ENCODE peak calls at places on chromosomes 2 and 18, in nine cellular contexts. One of them, this sample, is unnamed.

GRCh38 chr2:61970807-61971556 is 65.5 kb downstream of the COMMD1 start:
- DNase-seq in OCI-M1: no peak
- DNase-seq in stimulated activated CD4-positive, alpha-beta T cell treated with anti-CD3 and anti-CD28 coated beads, Interleukin-4, amount 100 ng/mL, for 24 hours: no peak
- DNase-seq in CD4-positive, alpha-beta T cell: no peak
- DNase-seq in germinal center: no peak
- DNase-seq in NCI-H2107: no peak
- DNase-seq in central memory CD4-positive, alpha-beta T cell: no peak
- DNase-seq in NCI-H2081: no peak
- DNase-seq in mammary epithelial cell: peak; percentile 76
- DNase-seq in this sample: no peak

GRCh38 chr18:37248281-37248680 is 317.3 kb downstream of the CELF4 start:
- DNase-seq in OCI-M1: no peak
- DNase-seq in stimulated activated CD4-positive, alpha-beta T cell treated with anti-CD3 and anti-CD28 coated beads, Interleukin-4, amount 100 ng/mL, for 24 hours: no peak
- DNase-seq in CD4-positive, alpha-beta T cell: no peak
- DNase-seq in germinal center: no peak
- DNase-seq in NCI-H2107: no peak
- DNase-seq in central memory CD4-positive, alpha-beta T cell: no peak
- DNase-seq in NCI-H2081: no peak
- DNase-seq in mammary epithelial cell: no peak
- DNase-seq in this sample: no peak

GRCh38 chr2:20400787-20401494 is 45.9 kb upstream of the RHOB start:
- DNase-seq in OCI-M1: no peak
- DNase-seq in stimulated activated CD4-positive, alpha-beta T cell treated with anti-CD3 and anti-CD28 coated beads, Interleukin-4, amount 100 ng/mL, for 24 hours: no peak
- DNase-seq in CD4-positive, alpha-beta T cell: no peak
- DNase-seq in germinal center: no peak
- DNase-seq in NCI-H2107: no peak
- DNase-seq in central memory CD4-positive, alpha-beta T cell: no peak
- DNase-seq in NCI-H2081: no peak
- DNase-seq in mammary epithelial cell: peak; percentile 24
- DNase-seq in this sample: no peak

GRCh38 chr2:103788875-103789715 is 1027.3 kb downstream of the TMEM182 start:
- DNase-seq in OCI-M1: no peak
- DNase-seq in stimulated activated CD4-positive, alpha-beta T cell treated with anti-CD3 and anti-CD28 coated beads, Interleukin-4, amount 100 ng/mL, for 24 hours: no peak
- DNase-seq in CD4-positive, alpha-beta T cell: no peak
- DNase-seq in germinal center: no peak
- DNase-seq in NCI-H2107: no peak
- DNase-seq in central memory CD4-positive, alpha-beta T cell: no peak
- DNase-seq in NCI-H2081: peak; percentile 9
- DNase-seq in mammary epithelial cell: no peak
- DNase-seq in this sample: peak; percentile 48

GRCh38 chr2:197498937-197499593 is 575 bp downstream of the HSPD1 start:
- DNase-seq in OCI-M1: peak; percentile 63
- DNase-seq in stimulated activated CD4-positive, alpha-beta T cell treated with anti-CD3 and anti-CD28 coated beads, Interleukin-4, amount 100 ng/mL, for 24 hours: peak; percentile 59
- DNase-seq in CD4-positive, alpha-beta T cell: peak; percentile 21
- DNase-seq in germinal center: peak; percentile 62
- DNase-seq in NCI-H2107: peak; percentile 20
- DNase-seq in central memory CD4-positive, alpha-beta T cell: peak; percentile 21
- DNase-seq in NCI-H2081: peak; percentile 46
- DNase-seq in mammary epithelial cell: peak; percentile 39
- DNase-seq in this sample: no peak

GRCh38 chr2:101873543-101873942 is 118.2 kb upstream of the IL1R2 start:
- DNase-seq in OCI-M1: no peak
- DNase-seq in stimulated activated CD4-positive, alpha-beta T cell treated with anti-CD3 and anti-CD28 coated beads, Interleukin-4, amount 100 ng/mL, for 24 hours: no peak
- DNase-seq in CD4-positive, alpha-beta T cell: no peak
- DNase-seq in germinal center: no peak
- DNase-seq in NCI-H2107: no peak
- DNase-seq in central memory CD4-positive, alpha-beta T cell: no peak
- DNase-seq in NCI-H2081: peak; percentile 0
- DNase-seq in mammary epithelial cell: no peak
- DNase-seq in this sample: no peak

GRCh38 chr18:21184396-21184996 is 57.5 kb upstream of the GREB1L start:
- DNase-seq in OCI-M1: no peak
- DNase-seq in stimulated activated CD4-positive, alpha-beta T cell treated with anti-CD3 and anti-CD28 coated beads, Interleukin-4, amount 100 ng/mL, for 24 hours: no peak
- DNase-seq in CD4-positive, alpha-beta T cell: no peak
- DNase-seq in germinal center: no peak
- DNase-seq in NCI-H2107: no peak
- DNase-seq in central memory CD4-positive, alpha-beta T cell: no peak
- DNase-seq in NCI-H2081: no peak
- DNase-seq in mammary epithelial cell: no peak
- DNase-seq in this sample: no peak

GRCh38 chr2:142750858-142751257 is 126.6 kb upstream of the KYNU start:
- DNase-seq in OCI-M1: no peak
- DNase-seq in stimulated activated CD4-positive, alpha-beta T cell treated with anti-CD3 and anti-CD28 coated beads, Interleukin-4, amount 100 ng/mL, for 24 hours: no peak
- DNase-seq in CD4-positive, alpha-beta T cell: no peak
- DNase-seq in germinal center: no peak
- DNase-seq in NCI-H2107: no peak
- DNase-seq in central memory CD4-positive, alpha-beta T cell: no peak
- DNase-seq in NCI-H2081: no peak
- DNase-seq in mammary epithelial cell: no peak
- DNase-seq in this sample: no peak

GRCh38 chr2:207812858-207813175 is 43.1 kb upstream of the FZD5 start:
- DNase-seq in OCI-M1: no peak
- DNase-seq in stimulated activated CD4-positive, alpha-beta T cell treated with anti-CD3 and anti-CD28 coated beads, Interleukin-4, amount 100 ng/mL, for 24 hours: no peak
- DNase-seq in CD4-positive, alpha-beta T cell: no peak
- DNase-seq in germinal center: no peak
- DNase-seq in NCI-H2107: no peak
- DNase-seq in central memory CD4-positive, alpha-beta T cell: no peak
- DNase-seq in NCI-H2081: no peak
- DNase-seq in mammary epithelial cell: no peak
- DNase-seq in this sample: no peak

GRCh38 chr2:37654932-37655331 is 16.5 kb downstream of the CDC42EP3 start:
- DNase-seq in OCI-M1: no peak
- DNase-seq in stimulated activated CD4-positive, alpha-beta T cell treated with anti-CD3 and anti-CD28 coated beads, Interleukin-4, amount 100 ng/mL, for 24 hours: no peak
- DNase-seq in CD4-positive, alpha-beta T cell: no peak
- DNase-seq in germinal center: peak; percentile 74
- DNase-seq in NCI-H2107: no peak
- DNase-seq in central memory CD4-positive, alpha-beta T cell: no peak
- DNase-seq in NCI-H2081: no peak
- DNase-seq in mammary epithelial cell: no peak
- DNase-seq in this sample: no peak

GRCh38 chr2:44100351-44100750 is 68.3 kb upstream of the PPM1B start:
- DNase-seq in OCI-M1: peak; percentile 81
- DNase-seq in stimulated activated CD4-positive, alpha-beta T cell treated with anti-CD3 and anti-CD28 coated beads, Interleukin-4, amount 100 ng/mL, for 24 hours: no peak
- DNase-seq in CD4-positive, alpha-beta T cell: no peak
- DNase-seq in germinal center: no peak
- DNase-seq in NCI-H2107: no peak
- DNase-seq in central memory CD4-positive, alpha-beta T cell: no peak
- DNase-seq in NCI-H2081: no peak
- DNase-seq in mammary epithelial cell: peak; percentile 86
- DNase-seq in this sample: no peak

GRCh38 chr2:68594674-68595492 is 48.5 kb upstream of the PROKR1 start:
- DNase-seq in OCI-M1: peak; percentile 59
- DNase-seq in stimulated activated CD4-positive, alpha-beta T cell treated with anti-CD3 and anti-CD28 coated beads, Interleukin-4, amount 100 ng/mL, for 24 hours: peak; percentile 55
- DNase-seq in CD4-positive, alpha-beta T cell: peak; percentile 42
- DNase-seq in germinal center: peak; percentile 40
- DNase-seq in NCI-H2107: no peak
- DNase-seq in central memory CD4-positive, alpha-beta T cell: peak; percentile 44
- DNase-seq in NCI-H2081: no peak
- DNase-seq in mammary epithelial cell: peak; percentile 25
- DNase-seq in this sample: no peak

GRCh38 chr2:172813314-172813888 is 77.8 kb downstream of the RAPGEF4 start:
- DNase-seq in OCI-M1: peak; percentile 45
- DNase-seq in stimulated activated CD4-positive, alpha-beta T cell treated with anti-CD3 and anti-CD28 coated beads, Interleukin-4, amount 100 ng/mL, for 24 hours: no peak
- DNase-seq in CD4-positive, alpha-beta T cell: no peak
- DNase-seq in germinal center: no peak
- DNase-seq in NCI-H2107: no peak
- DNase-seq in central memory CD4-positive, alpha-beta T cell: no peak
- DNase-seq in NCI-H2081: no peak
- DNase-seq in mammary epithelial cell: no peak
- DNase-seq in this sample: no peak

GRCh38 chr18:12657849-12658829 is at the start of gene SPIRE1:
- DNase-seq in OCI-M1: no peak
- DNase-seq in stimulated activated CD4-positive, alpha-beta T cell treated with anti-CD3 and anti-CD28 coated beads, Interleukin-4, amount 100 ng/mL, for 24 hours: peak; percentile 15
- DNase-seq in CD4-positive, alpha-beta T cell: peak; percentile 20
- DNase-seq in germinal center: peak; percentile 43
- DNase-seq in NCI-H2107: no peak
- DNase-seq in central memory CD4-positive, alpha-beta T cell: peak; percentile 26
- DNase-seq in NCI-H2081: peak; percentile 58
- DNase-seq in mammary epithelial cell: peak; percentile 64
- DNase-seq in this sample: no peak

GRCh38 chr2:41791523-41791922 is 256.3 kb upstream of the PKDCC start:
- DNase-seq in OCI-M1: peak; percentile 62
- DNase-seq in stimulated activated CD4-positive, alpha-beta T cell treated with anti-CD3 and anti-CD28 coated beads, Interleukin-4, amount 100 ng/mL, for 24 hours: no peak
- DNase-seq in CD4-positive, alpha-beta T cell: no peak
- DNase-seq in germinal center: peak; percentile 14
- DNase-seq in NCI-H2107: no peak
- DNase-seq in central memory CD4-positive, alpha-beta T cell: no peak
- DNase-seq in NCI-H2081: no peak
- DNase-seq in mammary epithelial cell: peak; percentile 11
- DNase-seq in this sample: no peak

GRCh38 chr18:35671952-35672603 is 90.5 kb downstream of the GALNT1 start:
- DNase-seq in OCI-M1: no peak
- DNase-seq in stimulated activated CD4-positive, alpha-beta T cell treated with anti-CD3 and anti-CD28 coated beads, Interleukin-4, amount 100 ng/mL, for 24 hours: no peak
- DNase-seq in CD4-positive, alpha-beta T cell: no peak
- DNase-seq in germinal center: no peak
- DNase-seq in NCI-H2107: no peak
- DNase-seq in central memory CD4-positive, alpha-beta T cell: no peak
- DNase-seq in NCI-H2081: no peak
- DNase-seq in mammary epithelial cell: no peak
- DNase-seq in this sample: no peak

GRCh38 chr2:100630473-100630977 is 67.7 kb downstream of the PDCL3 start:
- DNase-seq in OCI-M1: no peak
- DNase-seq in stimulated activated CD4-positive, alpha-beta T cell treated with anti-CD3 and anti-CD28 coated beads, Interleukin-4, amount 100 ng/mL, for 24 hours: no peak
- DNase-seq in CD4-positive, alpha-beta T cell: no peak
- DNase-seq in germinal center: no peak
- DNase-seq in NCI-H2107: no peak
- DNase-seq in central memory CD4-positive, alpha-beta T cell: no peak
- DNase-seq in NCI-H2081: no peak
- DNase-seq in mammary epithelial cell: no peak
- DNase-seq in this sample: no peak

GRCh38 chr2:125701070-125701469 is 954.9 kb upstream of the GYPC start:
- DNase-seq in OCI-M1: no peak
- DNase-seq in stimulated activated CD4-positive, alpha-beta T cell treated with anti-CD3 and anti-CD28 coated beads, Interleukin-4, amount 100 ng/mL, for 24 hours: no peak
- DNase-seq in CD4-positive, alpha-beta T cell: no peak
- DNase-seq in germinal center: no peak
- DNase-seq in NCI-H2107: no peak
- DNase-seq in central memory CD4-positive, alpha-beta T cell: no peak
- DNase-seq in NCI-H2081: no peak
- DNase-seq in mammary epithelial cell: no peak
- DNase-seq in this sample: no peak

GRCh38 chr2:168948621-168949212 is 47.6 kb downstream of the G6PC2 start:
- DNase-seq in OCI-M1: peak; percentile 41
- DNase-seq in stimulated activated CD4-positive, alpha-beta T cell treated with anti-CD3 and anti-CD28 coated beads, Interleukin-4, amount 100 ng/mL, for 24 hours: no peak
- DNase-seq in CD4-positive, alpha-beta T cell: no peak
- DNase-seq in germinal center: peak; percentile 10
- DNase-seq in NCI-H2107: no peak
- DNase-seq in central memory CD4-positive, alpha-beta T cell: no peak
- DNase-seq in NCI-H2081: no peak
- DNase-seq in mammary epithelial cell: no peak
- DNase-seq in this sample: no peak

GRCh38 chr18:37381554-37381953 is 184.0 kb downstream of the CELF4 start:
- DNase-seq in OCI-M1: no peak
- DNase-seq in stimulated activated CD4-positive, alpha-beta T cell treated with anti-CD3 and anti-CD28 coated beads, Interleukin-4, amount 100 ng/mL, for 24 hours: no peak
- DNase-seq in CD4-positive, alpha-beta T cell: no peak
- DNase-seq in germinal center: no peak
- DNase-seq in NCI-H2107: no peak
- DNase-seq in central memory CD4-positive, alpha-beta T cell: no peak
- DNase-seq in NCI-H2081: no peak
- DNase-seq in mammary epithelial cell: no peak
- DNase-seq in this sample: no peak

GRCh38 chr18:23669202-23669766 is 6.6 kb upstream of the ANKRD29 start:
- DNase-seq in OCI-M1: no peak
- DNase-seq in stimulated activated CD4-positive, alpha-beta T cell treated with anti-CD3 and anti-CD28 coated beads, Interleukin-4, amount 100 ng/mL, for 24 hours: no peak
- DNase-seq in CD4-positive, alpha-beta T cell: no peak
- DNase-seq in germinal center: no peak
- DNase-seq in NCI-H2107: no peak
- DNase-seq in central memory CD4-positive, alpha-beta T cell: no peak
- DNase-seq in NCI-H2081: no peak
- DNase-seq in mammary epithelial cell: no peak
- DNase-seq in this sample: no peak

GRCh38 chr2:71531522-71532047 is 78.2 kb downstream of the DYSF start:
- DNase-seq in OCI-M1: no peak
- DNase-seq in stimulated activated CD4-positive, alpha-beta T cell treated with anti-CD3 and anti-CD28 coated beads, Interleukin-4, amount 100 ng/mL, for 24 hours: no peak
- DNase-seq in CD4-positive, alpha-beta T cell: no peak
- DNase-seq in germinal center: no peak
- DNase-seq in NCI-H2107: no peak
- DNase-seq in central memory CD4-positive, alpha-beta T cell: no peak
- DNase-seq in NCI-H2081: no peak
- DNase-seq in mammary epithelial cell: peak; percentile 91
- DNase-seq in this sample: no peak

GRCh38 chr18:7914834-7915670 is 347.9 kb downstream of the PTPRM start:
- DNase-seq in OCI-M1: no peak
- DNase-seq in stimulated activated CD4-positive, alpha-beta T cell treated with anti-CD3 and anti-CD28 coated beads, Interleukin-4, amount 100 ng/mL, for 24 hours: no peak
- DNase-seq in CD4-positive, alpha-beta T cell: no peak
- DNase-seq in germinal center: no peak
- DNase-seq in NCI-H2107: no peak
- DNase-seq in central memory CD4-positive, alpha-beta T cell: no peak
- DNase-seq in NCI-H2081: no peak
- DNase-seq in mammary epithelial cell: no peak
- DNase-seq in this sample: no peak

GRCh38 chr2:205482399-205483065 is 199.8 kb upstream of the NRP2 start:
- DNase-seq in OCI-M1: no peak
- DNase-seq in stimulated activated CD4-positive, alpha-beta T cell treated with anti-CD3 and anti-CD28 coated beads, Interleukin-4, amount 100 ng/mL, for 24 hours: no peak
- DNase-seq in CD4-positive, alpha-beta T cell: no peak
- DNase-seq in germinal center: no peak
- DNase-seq in NCI-H2107: no peak
- DNase-seq in central memory CD4-positive, alpha-beta T cell: no peak
- DNase-seq in NCI-H2081: no peak
- DNase-seq in mammary epithelial cell: no peak
- DNase-seq in this sample: no peak

GRCh38 chr2:115364078-115364477 is 921.6 kb downstream of the DPP10 start:
- DNase-seq in OCI-M1: no peak
- DNase-seq in stimulated activated CD4-positive, alpha-beta T cell treated with anti-CD3 and anti-CD28 coated beads, Interleukin-4, amount 100 ng/mL, for 24 hours: no peak
- DNase-seq in CD4-positive, alpha-beta T cell: no peak
- DNase-seq in germinal center: no peak
- DNase-seq in NCI-H2107: no peak
- DNase-seq in central memory CD4-positive, alpha-beta T cell: no peak
- DNase-seq in NCI-H2081: no peak
- DNase-seq in mammary epithelial cell: no peak
- DNase-seq in this sample: no peak

GRCh38 chr2:108215794-108216211 is 24.0 kb upstream of the SULT1C3 start:
- DNase-seq in OCI-M1: peak; percentile 70
- DNase-seq in stimulated activated CD4-positive, alpha-beta T cell treated with anti-CD3 and anti-CD28 coated beads, Interleukin-4, amount 100 ng/mL, for 24 hours: no peak
- DNase-seq in CD4-positive, alpha-beta T cell: no peak
- DNase-seq in germinal center: no peak
- DNase-seq in NCI-H2107: no peak
- DNase-seq in central memory CD4-positive, alpha-beta T cell: no peak
- DNase-seq in NCI-H2081: peak; percentile 9
- DNase-seq in mammary epithelial cell: peak; percentile 64
- DNase-seq in this sample: no peak

GRCh38 chr2:236715511-236715961 is 145.9 kb downstream of the ACKR3 start:
- DNase-seq in OCI-M1: no peak
- DNase-seq in stimulated activated CD4-positive, alpha-beta T cell treated with anti-CD3 and anti-CD28 coated beads, Interleukin-4, amount 100 ng/mL, for 24 hours: no peak
- DNase-seq in CD4-positive, alpha-beta T cell: no peak
- DNase-seq in germinal center: no peak
- DNase-seq in NCI-H2107: no peak
- DNase-seq in central memory CD4-positive, alpha-beta T cell: no peak
- DNase-seq in NCI-H2081: no peak
- DNase-seq in mammary epithelial cell: no peak
- DNase-seq in this sample: no peak

GRCh38 chr2:118855451-118856279 is 8.2 kb upstream of the EN1 start:
- DNase-seq in OCI-M1: peak; percentile 64
- DNase-seq in stimulated activated CD4-positive, alpha-beta T cell treated with anti-CD3 and anti-CD28 coated beads, Interleukin-4, amount 100 ng/mL, for 24 hours: peak; percentile 84
- DNase-seq in CD4-positive, alpha-beta T cell: peak; percentile 79
- DNase-seq in germinal center: peak; percentile 88
- DNase-seq in NCI-H2107: peak; percentile 29
- DNase-seq in central memory CD4-positive, alpha-beta T cell: peak; percentile 73
- DNase-seq in NCI-H2081: peak; percentile 74
- DNase-seq in mammary epithelial cell: peak; percentile 59
- DNase-seq in this sample: peak; percentile 45

GRCh38 chr2:102002229-102002628 is 10.5 kb downstream of the IL1R2 start:
- DNase-seq in OCI-M1: no peak
- DNase-seq in stimulated activated CD4-positive, alpha-beta T cell treated with anti-CD3 and anti-CD28 coated beads, Interleukin-4, amount 100 ng/mL, for 24 hours: no peak
- DNase-seq in CD4-positive, alpha-beta T cell: no peak
- DNase-seq in germinal center: no peak
- DNase-seq in NCI-H2107: no peak
- DNase-seq in central memory CD4-positive, alpha-beta T cell: no peak
- DNase-seq in NCI-H2081: no peak
- DNase-seq in mammary epithelial cell: no peak
- DNase-seq in this sample: no peak

GRCh38 chr2:120177011-120177621 is 46.1 kb downstream of the TMEM185B start:
- DNase-seq in OCI-M1: peak; percentile 62
- DNase-seq in stimulated activated CD4-positive, alpha-beta T cell treated with anti-CD3 and anti-CD28 coated beads, Interleukin-4, amount 100 ng/mL, for 24 hours: peak; percentile 79
- DNase-seq in CD4-positive, alpha-beta T cell: peak; percentile 73
- DNase-seq in germinal center: peak; percentile 87
- DNase-seq in NCI-H2107: no peak
- DNase-seq in central memory CD4-positive, alpha-beta T cell: peak; percentile 86
- DNase-seq in NCI-H2081: no peak
- DNase-seq in mammary epithelial cell: peak; percentile 50
- DNase-seq in this sample: no peak

GRCh38 chr18:5518899-5519371 is 24.9 kb downstream of the EPB41L3 start:
- DNase-seq in OCI-M1: peak; percentile 37
- DNase-seq in stimulated activated CD4-positive, alpha-beta T cell treated with anti-CD3 and anti-CD28 coated beads, Interleukin-4, amount 100 ng/mL, for 24 hours: no peak
- DNase-seq in CD4-positive, alpha-beta T cell: no peak
- DNase-seq in germinal center: no peak
- DNase-seq in NCI-H2107: no peak
- DNase-seq in central memory CD4-positive, alpha-beta T cell: no peak
- DNase-seq in NCI-H2081: no peak
- DNase-seq in mammary epithelial cell: no peak
- DNase-seq in this sample: peak; percentile 46